ENCODE peak calls at places on chromosomes 1 and 21, in ten cellular contexts. J is fibroblast of mammary gland, R is OCI-LY7, U is GM10248, I is neural crest cell, S is body of pancreas, Y is endothelial cell of umbilical vein, K is MM.1S, N is ovary, H is MCF 10A. O is an unnamed sample.

GRCh38 chr1:39642796-39643195 is 3.4 kb upstream of the HEYL start:
- DNase-seq in Y (no peak), K (no peak), S (no peak), H (no peak), J (no peak), I (no peak), R (no peak), N (no peak), U (no peak), O (no peak)

GRCh38 chr21:33406493-33406892 is 3.3 kb downstream of the IFNGR2 start:
- DNase-seq in U (no peak), I (no peak), S (no peak), J (no peak), Y (no peak), K (no peak), H (no peak), R (no peak), N (no peak), O (no peak)

GRCh38 chr1:196594700-196595099 is 13.5 kb downstream of the KCNT2 start:
- DNase-seq in Y (no peak), S (no peak), K (no peak), N (no peak), U (no peak), J (no peak), R (no peak), H (no peak), I (no peak), O (no peak)

GRCh38 chr1:52641307-52641706 is 8.3 kb downstream of the SHISAL2A start:
- DNase-seq in Y (no peak), S (no peak), R (no peak), I (no peak), J (no peak), N (no peak), U (peak; percentile 51), K (no peak), H (no peak), O (no peak)

GRCh38 chr1:235070819-235071218 is 57.8 kb downstream of the TOMM20 start:
- DNase-seq in K (no peak), H (no peak), U (no peak), J (no peak), N (no peak), S (no peak), R (no peak), Y (no peak), I (no peak), O (no peak)

GRCh38 chr1:27526569-27527222 is 36.7 kb upstream of the WASF2 start:
- DNase-seq in Y (no peak), U (peak; percentile 57), I (no peak), R (peak; percentile 26), H (no peak), N (no peak), K (no peak), J (no peak), S (no peak), O (no peak)

GRCh38 chr21:23887709-23888303 is 1719.5 kb downstream of the MRPL39 start:
- DNase-seq in U (no peak), I (no peak), R (no peak), H (no peak), N (no peak), K (peak; percentile 81), J (no peak), Y (no peak), S (no peak), O (no peak)

GRCh38 chr1:70311369-70311768 is 43.2 kb downstream of the ANKRD13C start:
- DNase-seq in U (no peak), Y (no peak), H (no peak), J (no peak), N (no peak), I (no peak), S (no peak), R (no peak), K (no peak), O (no peak)

GRCh38 chr1:202959276-202959620 is 1.1 kb upstream of the ADIPOR1 start:
- DNase-seq in R (no peak), K (no peak), I (no peak), N (no peak), S (no peak), Y (no peak), J (peak; percentile 62), U (no peak), H (peak; percentile 86), O (no peak)

GRCh38 chr1:966603-967295 is 467 bp downstream of the PLEKHN1 start:
- DNase-seq in K (peak; percentile 79), H (peak; percentile 85), S (peak; percentile 67), Y (peak; percentile 57), U (peak; percentile 88), N (peak; percentile 63), R (peak; percentile 25), J (peak; percentile 52), I (no peak), O (no peak)

GRCh38 chr1:156487862-156488261 is 12.7 kb downstream of the MEF2D start:
- DNase-seq in R (no peak), I (no peak), S (no peak), Y (no peak), H (no peak), J (no peak), U (peak; percentile 75), N (no peak), K (peak; percentile 45), O (no peak)

GRCh38 chr21:44539991-44540666 is at the start of gene KRTAP10-1:
- DNase-seq in N (no peak), K (no peak), S (no peak), I (no peak), R (no peak), J (no peak), H (no peak), U (no peak), Y (no peak), O (peak; percentile 5)

GRCh38 chr1:11748294-11749202 is 12.6 kb downstream of the AGTRAP start:
- DNase-seq in H (no peak), I (no peak), U (no peak), N (no peak), K (no peak), Y (no peak), R (no peak), S (no peak), J (no peak), O (no peak)

GRCh38 chr1:99662581-99663208 is 16.8 kb downstream of the PALMD start:
- DNase-seq in K (no peak), N (peak; percentile 76), H (peak; percentile 98), R (no peak), I (no peak), J (peak; percentile 97), Y (peak; percentile 37), S (peak; percentile 19), U (no peak), O (no peak)

GRCh38 chr21:41236361-41236973 is 68.5 kb downstream of the BACE2 start:
- DNase-seq in H (no peak), U (no peak), J (no peak), Y (no peak), R (no peak), N (no peak), S (no peak), I (no peak), K (no peak), O (no peak)
- TF ChIP-seq CTCF in H (no peak), U (no peak), J (no peak), Y (no peak), R (no peak), N (no peak), S (no peak), I (no peak), K (no peak), O (no peak)

GRCh38 chr1:152739841-152740240 is 18.0 kb upstream of the KPRP start:
- DNase-seq in U (no peak), Y (no peak), K (no peak), R (no peak), N (no peak), I (no peak), S (no peak), J (peak; percentile 72), H (peak; percentile 90), O (no peak)

DNA sequence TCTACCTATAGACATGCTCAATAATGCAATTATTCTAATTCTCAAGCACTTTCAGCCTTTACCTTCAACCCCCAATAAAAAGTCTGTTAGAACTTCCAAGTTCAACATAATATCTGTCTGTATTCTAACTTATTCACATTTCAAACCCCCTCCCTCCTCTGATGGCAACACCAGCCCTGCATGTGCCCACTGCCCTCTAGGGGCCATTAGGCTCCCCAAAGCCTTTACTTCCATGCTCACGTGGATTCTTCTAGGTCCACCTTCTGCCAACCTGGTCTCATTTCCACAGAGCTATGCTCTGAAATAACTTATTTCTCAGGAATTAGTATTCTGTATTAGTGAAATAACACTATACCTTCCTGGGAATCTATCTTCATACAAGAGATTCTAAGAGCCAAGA is 22.2 kb upstream of the KPRP start:
- DNase-seq in N (no peak), Y (no peak), I (no peak), R (no peak), S (no peak), K (no peak), J (no peak), U (no peak), H (peak; percentile 60), O (no peak)
- TF ChIP-seq CTCF in N (no peak), Y (no peak), I (no peak), R (peak; percentile 64), S (no peak), K (peak; percentile 32), J (peak; percentile 13), U (peak; percentile 11), H (peak; percentile 67), O (no peak)

GRCh38 chr1:23080885-23081284 is 61.6 kb downstream of the KDM1A start:
- DNase-seq in S (no peak), K (no peak), U (no peak), H (no peak), J (no peak), N (no peak), I (no peak), R (no peak), Y (no peak), O (no peak)

GRCh38 chr1:23079025-23079424 is 59.8 kb downstream of the KDM1A start:
- DNase-seq in N (no peak), J (no peak), K (no peak), S (no peak), Y (no peak), H (no peak), I (no peak), U (no peak), R (no peak), O (no peak)

GRCh38 chr1:23084880-23085279 is 65.6 kb downstream of the KDM1A start:
- DNase-seq in U (no peak), K (no peak), Y (no peak), H (no peak), R (no peak), N (no peak), J (no peak), S (no peak), I (no peak), O (no peak)

GRCh38 chr1:23083714-23084480 is 64.6 kb downstream of the KDM1A start:
- DNase-seq in H (no peak), R (no peak), J (peak; percentile 46), Y (peak; percentile 49), N (no peak), K (no peak), I (no peak), U (no peak), S (no peak), O (no peak)

GRCh38 chr1:23081376-23081775 is 62.1 kb downstream of the KDM1A start:
- DNase-seq in J (no peak), N (no peak), K (no peak), U (no peak), Y (no peak), S (no peak), I (no peak), H (no peak), R (peak; percentile 21), O (no peak)
- TF ChIP-seq CTCF in J (peak; percentile 29), N (no peak), K (peak; percentile 10), U (no peak), Y (peak; percentile 6), S (peak; percentile 22), I (peak; percentile 50), H (no peak), R (peak; percentile 54), O (peak; percentile 45)

GRCh38 chr1:82759035-82759434 is 958.3 kb downstream of the ADGRL2 start:
- DNase-seq in K (no peak), N (no peak), U (no peak), J (no peak), H (no peak), Y (no peak), R (no peak), I (no peak), S (no peak), O (no peak)
- TF ChIP-seq CTCF in K (no peak), N (no peak), U (no peak), J (no peak), H (no peak), Y (no peak), R (no peak), I (peak; percentile 34), S (no peak), O (peak; percentile 35)